ENCODE peak calls at places on chromosomes 11 and 22, in ten cellular contexts. J is D721Med, D is SJSA1, I is GM04504, E is breast epithelium, S is EL, Q is hypothalamus, C is endothelial cell of umbilical vein, H is epithelial cell of esophagus, N is NCI-H2171. Z is an unnamed sample.

GRCh38 chr11:35073691-35074382 is 65.1 kb upstream of the CD44 start:
- DNase-seq in J (no peak), D (no peak), I (no peak), E (no peak), S (peak; percentile 34), Q (no peak), C (no peak), H (peak; percentile 26), N (no peak), Z (no peak)

GRCh38 chr11:78647266-78647915 is 72.7 kb upstream of the NARS2 start:
- DNase-seq in J (no peak), D (no peak), I (no peak), E (no peak), S (no peak), Q (no peak), C (no peak), H (no peak), N (no peak), Z (no peak)

GRCh38 chr11:69380451-69380901 is 86.5 kb downstream of the MYEOV start:
- DNase-seq in J (no peak), D (no peak), I (no peak), E (no peak), S (no peak), Q (no peak), C (no peak), H (no peak), N (no peak), Z (no peak)

GRCh38 chr11:129766858-129767604 is 48.6 kb upstream of the TMEM45B start:
- DNase-seq in J (no peak), D (no peak), I (no peak), E (no peak), S (peak; percentile 18), Q (no peak), C (peak; percentile 26), H (peak; percentile 50), N (no peak), Z (no peak)

GRCh38 chr22:42343551-42344081 is 73.2 kb upstream of the TCF20 start:
- DNase-seq in J (no peak), D (no peak), I (no peak), E (no peak), S (peak; percentile 40), Q (peak; percentile 27), C (no peak), H (no peak), N (peak; percentile 69), Z (no peak)

GRCh38 chr22:33891992-33892391 is 28.3 kb downstream of the LARGE1 start:
- DNase-seq in J (no peak), D (no peak), I (no peak), E (no peak), S (no peak), Q (no peak), C (no peak), H (no peak), N (no peak), Z (no peak)

GRCh38 chr11:936199-936598 is 10.5 kb downstream of the AP2A2 start:
- DNase-seq in J (no peak), D (no peak), I (no peak), E (no peak), S (no peak), Q (no peak), C (no peak), H (no peak), N (no peak), Z (no peak)

GRCh38 chr11:10019906-10020682 is 273.9 kb downstream of the SBF2 start:
- DNase-seq in J (no peak), D (no peak), I (no peak), E (peak; percentile 23), S (no peak), Q (no peak), C (peak; percentile 52), H (peak; percentile 14), N (no peak), Z (no peak)

GRCh38 chr11:10597877-10598341 is 29.4 kb upstream of the LYVE1 start:
- DNase-seq in J (no peak), D (no peak), I (no peak), E (no peak), S (no peak), Q (no peak), C (no peak), H (peak; percentile 53), N (no peak), Z (no peak)

GRCh38 chr22:50274311-50274710 is 4.1 kb upstream of the MAPK11 start:
- DNase-seq in J (no peak), D (no peak), I (no peak), E (no peak), S (peak; percentile 44), Q (peak; percentile 58), C (peak; percentile 30), H (peak; percentile 65), N (peak; percentile 53), Z (peak; percentile 12)

GRCh38 chr11:110565344-110565684 is 135.6 kb downstream of the FDX1 start:
- DNase-seq in J (no peak), D (no peak), I (no peak), E (no peak), S (peak; percentile 14), Q (no peak), C (no peak), H (peak; percentile 13), N (no peak), Z (no peak)

GRCh38 chr11:15707971-15708370 is 593.2 kb downstream of the INSC start:
- DNase-seq in J (no peak), D (peak; percentile 93), I (no peak), E (peak; percentile 31), S (peak; percentile 67), Q (peak; percentile 10), C (no peak), H (peak; percentile 16), N (no peak), Z (peak; percentile 70)

GRCh38 chr11:119509969-119510401 is 87.0 kb upstream of the THY1 start:
- DNase-seq in J (no peak), D (no peak), I (peak; percentile 69), E (no peak), S (peak; percentile 95), Q (no peak), C (no peak), H (peak; percentile 85), N (peak; percentile 40), Z (no peak)

GRCh38 chr11:35579557-35580396 is 38.5 kb upstream of the FJX1 start:
- DNase-seq in J (no peak), D (peak; percentile 78), I (peak; percentile 86), E (no peak), S (peak; percentile 94), Q (no peak), C (no peak), H (peak; percentile 89), N (no peak), Z (no peak)

GRCh38 chr11:459511-460220 is 9.6 kb downstream of the PTDSS2 start:
- DNase-seq in J (no peak), D (no peak), I (no peak), E (no peak), S (no peak), Q (no peak), C (no peak), H (no peak), N (no peak), Z (no peak)